ENCODE peak calls at places on chromosomes 12 and 14, in seven cellular contexts. One of them, this sample, is unnamed.

GRCh38 chr12:57935839-57936512 is 5.4 kb upstream of the ATP23 start:
- DNase-seq in gastrocnemius medialis: peak; percentile 88
- DNase-seq in mammary epithelial cell: peak; percentile 86
- DNase-seq in CD4-positive, alpha-beta T cell: peak; percentile 82
- DNase-seq in cardiac fibroblast: peak; percentile 95
- DNase-seq in Calu3: peak; percentile 93
- DNase-seq in AG04449: peak; percentile 52
- DNase-seq in this sample: peak; percentile 93

GRCh38 chr14:38526841-38527501 is 271.1 kb upstream of the CLEC14A start:
- DNase-seq in CD4-positive, alpha-beta T cell: no peak
- DNase-seq in cardiac fibroblast: no peak
- DNase-seq in mammary epithelial cell: no peak
- DNase-seq in gastrocnemius medialis: no peak
- DNase-seq in Calu3: no peak
- DNase-seq in AG04449: no peak
- DNase-seq in this sample: no peak

GRCh38 chr12:4434299-4434698 is 11.3 kb downstream of the FGF6 start:
- DNase-seq in CD4-positive, alpha-beta T cell: no peak
- DNase-seq in cardiac fibroblast: no peak
- DNase-seq in mammary epithelial cell: no peak
- DNase-seq in gastrocnemius medialis: no peak
- DNase-seq in Calu3: no peak
- DNase-seq in AG04449: no peak
- DNase-seq in this sample: no peak

GRCh38 chr14:52949711-52950409 is 990 bp downstream of the FERMT2 start:
- DNase-seq in CD4-positive, alpha-beta T cell: no peak
- DNase-seq in gastrocnemius medialis: peak; percentile 52
- DNase-seq in mammary epithelial cell: peak; percentile 68
- DNase-seq in cardiac fibroblast: peak; percentile 56
- DNase-seq in Calu3: peak; percentile 8
- DNase-seq in AG04449: no peak
- DNase-seq in this sample: peak; percentile 65

GRCh38 chr14:68291820-68292219 is 472.2 kb downstream of the RAD51B start:
- DNase-seq in cardiac fibroblast: no peak
- DNase-seq in AG04449: no peak
- DNase-seq in CD4-positive, alpha-beta T cell: no peak
- DNase-seq in Calu3: no peak
- DNase-seq in mammary epithelial cell: no peak
- DNase-seq in gastrocnemius medialis: no peak
- DNase-seq in this sample: no peak

GRCh38 chr14:54786191-54786755 is 116.4 kb downstream of the GCH1 start:
- DNase-seq in gastrocnemius medialis: no peak
- DNase-seq in Calu3: no peak
- DNase-seq in CD4-positive, alpha-beta T cell: no peak
- DNase-seq in mammary epithelial cell: no peak
- DNase-seq in cardiac fibroblast: no peak
- DNase-seq in AG04449: no peak
- DNase-seq in this sample: no peak

GRCh38 chr12:59929091-59929490 is 333.3 kb downstream of the SLC16A7 start:
- DNase-seq in CD4-positive, alpha-beta T cell: no peak
- DNase-seq in gastrocnemius medialis: no peak
- DNase-seq in mammary epithelial cell: peak; percentile 95
- DNase-seq in Calu3: no peak
- DNase-seq in AG04449: peak; percentile 19
- DNase-seq in cardiac fibroblast: peak; percentile 4
- DNase-seq in this sample: peak; percentile 92

GRCh38 chr12:92055877-92056276 is 89.8 kb downstream of the BTG1 start:
- DNase-seq in Calu3: peak; percentile 60
- DNase-seq in gastrocnemius medialis: no peak
- DNase-seq in AG04449: no peak
- DNase-seq in CD4-positive, alpha-beta T cell: peak; percentile 51
- DNase-seq in mammary epithelial cell: peak; percentile 89
- DNase-seq in cardiac fibroblast: no peak
- DNase-seq in this sample: peak; percentile 69

GRCh38 chr12:56679834-56680575 is 8.1 kb downstream of the PTGES3 start:
- DNase-seq in AG04449: no peak
- DNase-seq in gastrocnemius medialis: no peak
- DNase-seq in cardiac fibroblast: no peak
- DNase-seq in Calu3: no peak
- DNase-seq in CD4-positive, alpha-beta T cell: no peak
- DNase-seq in mammary epithelial cell: no peak
- DNase-seq in this sample: no peak

GRCh38 chr12:75964150-75964549 is 67.4 kb downstream of the PHLDA1 start:
- DNase-seq in gastrocnemius medialis: no peak
- DNase-seq in Calu3: no peak
- DNase-seq in CD4-positive, alpha-beta T cell: no peak
- DNase-seq in cardiac fibroblast: no peak
- DNase-seq in AG04449: no peak
- DNase-seq in mammary epithelial cell: no peak
- DNase-seq in this sample: no peak

GRCh38 chr14:27945512-27945911 is 821.1 kb upstream of the FOXG1 start:
- DNase-seq in cardiac fibroblast: no peak
- DNase-seq in gastrocnemius medialis: no peak
- DNase-seq in Calu3: no peak
- DNase-seq in AG04449: no peak
- DNase-seq in CD4-positive, alpha-beta T cell: no peak
- DNase-seq in mammary epithelial cell: no peak
- DNase-seq in this sample: no peak

DNA sequence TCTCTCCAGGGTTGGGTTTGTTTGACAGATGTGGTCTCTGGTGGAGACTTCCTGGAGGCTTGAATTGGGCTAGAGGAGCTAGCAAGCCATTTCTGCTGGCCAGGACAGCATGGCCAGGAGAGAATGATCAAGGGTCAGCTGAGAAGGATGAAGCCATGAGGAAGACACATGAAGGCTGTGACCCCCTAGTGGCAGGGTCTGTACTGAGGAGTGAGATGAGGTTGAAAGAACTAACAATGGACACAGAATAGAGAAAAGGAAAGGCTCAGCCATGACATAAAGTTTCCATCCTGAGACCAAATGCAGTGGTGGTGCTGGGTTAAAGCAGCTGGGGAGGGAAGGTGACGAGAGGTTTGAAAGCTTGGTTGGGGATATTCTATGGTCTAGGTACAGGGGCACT is 89.9 kb downstream of the NT5DC3 start:
- DNase-seq in AG04449: no peak
- DNase-seq in CD4-positive, alpha-beta T cell: no peak
- DNase-seq in mammary epithelial cell: no peak
- DNase-seq in gastrocnemius medialis: no peak
- DNase-seq in Calu3: no peak
- DNase-seq in cardiac fibroblast: no peak
- DNase-seq in this sample: no peak
- TF ChIP-seq CTCF in AG04449: no peak
- TF ChIP-seq CTCF in CD4-positive, alpha-beta T cell: no peak
- TF ChIP-seq CTCF in mammary epithelial cell: peak; percentile 13
- TF ChIP-seq CTCF in gastrocnemius medialis: no peak
- TF ChIP-seq CTCF in Calu3: no peak
- TF ChIP-seq CTCF in cardiac fibroblast: peak; percentile 11
- TF ChIP-seq CTCF in this sample: no peak

GRCh38 chr14:93019367-93019843 is 96.3 kb downstream of the ITPK1 start:
- DNase-seq in gastrocnemius medialis: no peak
- DNase-seq in CD4-positive, alpha-beta T cell: no peak
- DNase-seq in cardiac fibroblast: no peak
- DNase-seq in AG04449: no peak
- DNase-seq in mammary epithelial cell: no peak
- DNase-seq in Calu3: no peak
- DNase-seq in this sample: no peak
- TF ChIP-seq CTCF in gastrocnemius medialis: no peak
- TF ChIP-seq CTCF in CD4-positive, alpha-beta T cell: no peak
- TF ChIP-seq CTCF in cardiac fibroblast: no peak
- TF ChIP-seq CTCF in AG04449: no peak
- TF ChIP-seq CTCF in mammary epithelial cell: no peak
- TF ChIP-seq CTCF in Calu3: no peak
- TF ChIP-seq CTCF in this sample: no peak

DNA sequence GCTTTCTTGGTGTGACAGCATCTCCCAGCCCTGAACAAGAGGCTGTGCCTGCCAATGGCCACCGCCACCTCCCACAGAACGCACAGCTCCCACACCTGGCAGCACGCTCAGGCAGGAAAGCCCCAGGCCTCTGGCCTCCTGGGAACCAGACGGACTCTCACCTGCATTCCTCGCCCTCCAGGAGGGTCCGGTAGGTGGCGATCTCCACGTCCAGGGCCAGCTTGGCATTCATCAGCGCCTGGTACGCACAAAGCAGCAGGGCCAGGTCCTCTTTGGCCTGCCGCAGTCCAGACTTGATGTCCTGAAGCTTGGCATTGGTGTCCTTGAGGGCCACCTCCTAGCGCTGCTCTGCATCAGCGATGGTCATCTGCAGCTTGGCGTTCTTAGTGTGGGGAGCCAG is 12.1 kb upstream of the KRT77 start:
- DNase-seq in AG04449: no peak
- DNase-seq in mammary epithelial cell: peak; percentile 4
- DNase-seq in cardiac fibroblast: no peak
- DNase-seq in Calu3: no peak
- DNase-seq in CD4-positive, alpha-beta T cell: no peak
- DNase-seq in gastrocnemius medialis: no peak
- DNase-seq in this sample: peak; percentile 21
- TF ChIP-seq CTCF in AG04449: no peak
- TF ChIP-seq CTCF in mammary epithelial cell: no peak
- TF ChIP-seq CTCF in cardiac fibroblast: no peak
- TF ChIP-seq CTCF in Calu3: no peak
- TF ChIP-seq CTCF in CD4-positive, alpha-beta T cell: no peak
- TF ChIP-seq CTCF in gastrocnemius medialis: no peak
- TF ChIP-seq CTCF in this sample: no peak

GRCh38 chr12:8780389-8780788 is 42.0 kb upstream of the A2ML1 start:
- DNase-seq in Calu3: peak; percentile 10
- DNase-seq in cardiac fibroblast: peak; percentile 60
- DNase-seq in mammary epithelial cell: peak; percentile 40
- DNase-seq in gastrocnemius medialis: no peak
- DNase-seq in CD4-positive, alpha-beta T cell: no peak
- DNase-seq in AG04449: peak; percentile 21
- DNase-seq in this sample: peak; percentile 26
- TF ChIP-seq CTCF in Calu3: no peak
- TF ChIP-seq CTCF in cardiac fibroblast: peak; percentile 38
- TF ChIP-seq CTCF in mammary epithelial cell: peak; percentile 39
- TF ChIP-seq CTCF in gastrocnemius medialis: no peak
- TF ChIP-seq CTCF in CD4-positive, alpha-beta T cell: no peak
- TF ChIP-seq CTCF in AG04449: peak; percentile 26
- TF ChIP-seq CTCF in this sample: peak; percentile 19

GRCh38 chr12:2890388-2891239 is at the start of gene TULP3:
- DNase-seq in AG04449: peak; percentile 80
- DNase-seq in Calu3: peak; percentile 98
- DNase-seq in gastrocnemius medialis: peak; percentile 99
- DNase-seq in mammary epithelial cell: peak; percentile 96
- DNase-seq in cardiac fibroblast: peak; percentile 98
- DNase-seq in CD4-positive, alpha-beta T cell: peak; percentile 98
- DNase-seq in this sample: peak; percentile 98
- TF ChIP-seq CTCF in AG04449: peak; percentile 8
- TF ChIP-seq CTCF in Calu3: no peak
- TF ChIP-seq CTCF in gastrocnemius medialis: no peak
- TF ChIP-seq CTCF in mammary epithelial cell: no peak
- TF ChIP-seq CTCF in cardiac fibroblast: no peak
- TF ChIP-seq CTCF in CD4-positive, alpha-beta T cell: no peak
- TF ChIP-seq CTCF in this sample: no peak

DNA sequence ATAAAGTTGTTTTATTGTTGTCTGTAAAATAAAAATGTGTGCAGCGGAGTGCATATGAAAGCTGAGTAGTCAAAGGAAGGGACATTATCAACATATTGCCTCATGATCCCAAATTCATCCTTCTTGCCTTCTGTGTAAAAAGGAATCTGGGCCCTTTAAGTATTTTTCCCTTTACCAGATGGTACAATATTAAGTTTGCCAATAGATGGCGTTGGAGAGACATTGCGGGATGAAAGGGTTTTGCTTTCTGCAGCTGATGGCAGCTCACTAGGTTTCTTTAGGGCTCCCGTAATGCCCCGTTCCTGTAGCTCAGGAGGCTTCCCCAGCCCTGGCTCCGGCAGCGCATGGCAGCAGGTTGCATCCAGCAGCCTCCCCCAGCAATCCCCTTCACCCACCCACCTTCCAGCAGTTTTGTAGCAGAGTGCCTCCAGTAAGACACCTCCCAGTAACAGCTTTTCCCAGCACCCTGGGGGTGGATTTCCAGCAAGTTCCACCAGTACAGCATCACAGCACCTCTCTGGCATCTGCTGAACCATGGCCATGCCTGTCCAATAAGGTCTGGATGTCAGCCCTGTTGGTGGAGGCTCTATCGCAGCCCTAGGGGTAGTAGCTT is 354.4 kb downstream of the MED13L start:
- DNase-seq in mammary epithelial cell: no peak
- DNase-seq in Calu3: no peak
- DNase-seq in cardiac fibroblast: peak; percentile 12
- DNase-seq in AG04449: no peak
- DNase-seq in gastrocnemius medialis: no peak
- DNase-seq in CD4-positive, alpha-beta T cell: no peak
- DNase-seq in this sample: peak; percentile 23
- TF ChIP-seq CTCF in mammary epithelial cell: no peak
- TF ChIP-seq CTCF in Calu3: peak; percentile 44
- TF ChIP-seq CTCF in cardiac fibroblast: peak; percentile 39
- TF ChIP-seq CTCF in AG04449: no peak
- TF ChIP-seq CTCF in gastrocnemius medialis: no peak
- TF ChIP-seq CTCF in CD4-positive, alpha-beta T cell: no peak
- TF ChIP-seq CTCF in this sample: no peak

DNA sequence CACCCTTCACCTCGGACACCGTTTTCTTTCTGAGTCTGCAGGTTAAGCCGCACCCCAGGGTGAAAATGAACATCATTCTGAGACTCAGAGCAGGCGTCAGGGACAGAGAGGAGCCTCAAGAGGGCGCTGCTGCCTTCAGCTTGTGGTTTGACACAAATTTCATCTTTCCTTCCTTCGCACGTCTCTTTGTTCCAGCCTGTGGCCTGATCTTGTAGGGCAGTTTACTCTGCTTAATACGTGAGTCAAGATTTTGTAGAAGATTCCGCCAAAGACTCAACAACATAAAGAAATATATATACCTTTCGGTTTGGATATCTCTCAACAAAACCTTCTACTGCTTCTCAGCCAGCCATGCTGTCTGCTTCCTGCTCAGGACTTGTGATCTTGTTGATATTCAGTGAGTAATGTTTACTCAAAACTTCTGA is 329.3 kb upstream of the OR4E1 start:
- DNase-seq in CD4-positive, alpha-beta T cell: peak; percentile 52
- DNase-seq in mammary epithelial cell: no peak
- DNase-seq in gastrocnemius medialis: no peak
- DNase-seq in Calu3: peak; percentile 39
- DNase-seq in cardiac fibroblast: no peak
- DNase-seq in AG04449: no peak
- DNase-seq in this sample: peak; percentile 34
- TF ChIP-seq CTCF in CD4-positive, alpha-beta T cell: peak; percentile 60
- TF ChIP-seq CTCF in mammary epithelial cell: peak; percentile 49
- TF ChIP-seq CTCF in gastrocnemius medialis: no peak
- TF ChIP-seq CTCF in Calu3: no peak
- TF ChIP-seq CTCF in cardiac fibroblast: no peak
- TF ChIP-seq CTCF in AG04449: no peak
- TF ChIP-seq CTCF in this sample: peak; percentile 16

This sample was measured in MCF 10A.